ENCODE peak calls at places on chromosomes 13 and 19, in five cellular contexts. N, T, A, M and Q are unnamed samples.

GRCh38 chr13:62613819-62614218 is 1198.2 kb upstream of the PCDH20 start:
- DNase-seq in N (no peak), T (no peak), A (no peak), M (no peak), Q (no peak)

GRCh38 chr19:38519168-38519567 is 85.7 kb downstream of the RYR1 start:
- DNase-seq in N (no peak), T (no peak), A (no peak), M (no peak), Q (no peak)

GRCh38 chr13:98142427-98143156 is at the start of gene FARP1:
- DNase-seq in N (peak), T (peak), A (peak), M (peak), Q (peak)

GRCh38 chr19:8607386-8607785 is 3.1 kb downstream of the ADAMTS10 start:
- DNase-seq in N (no peak), T (no peak), A (no peak), M (no peak), Q (no peak)

GRCh38 chr19:54517483-54517882 is 14.9 kb downstream of the LAIR2 start:
- DNase-seq in N (no peak), T (peak), A (peak), M (peak), Q (peak)

GRCh38 chr13:97359181-97360057 is 74.5 kb upstream of the RAP2A start:
- DNase-seq in N (no peak), T (peak), A (peak), M (peak), Q (no peak)

GRCh38 chr13:19150226-19150625 is 31.4 kb downstream of the TUBA3C start:
- DNase-seq in N (no peak), T (no peak), A (no peak), M (no peak), Q (no peak)

GRCh38 chr19:23384166-23384565 is 11.1 kb downstream of the ZNF91 start:
- DNase-seq in N (no peak), T (no peak), A (no peak), M (no peak), Q (no peak)

GRCh38 chr19:17938092-17938845 is 5.5 kb downstream of the CCDC124 start:
- DNase-seq in N (peak), T (peak), A (peak), M (peak), Q (peak)

GRCh38 chr19:46713781-46714522 is 3.0 kb downstream of the PRKD2 start:
- DNase-seq in N (peak), T (peak), A (peak), M (peak), Q (peak)

GRCh38 chr13:40974460-40975407 is 44.4 kb downstream of the ELF1 start:
- DNase-seq in N (no peak), T (peak), A (peak), M (peak), Q (no peak)

GRCh38 chr19:18633321-18633720 is 3.5 kb upstream of the KLHL26 start:
- DNase-seq in N (no peak), T (no peak), A (no peak), M (peak), Q (no peak)

GRCh38 chr19:6528544-6529121 is 2.2 kb upstream of the TNFSF9 start:
- DNase-seq in N (peak), T (no peak), A (peak), M (peak), Q (peak)

GRCh38 chr19:30391554-30392551 is 19.7 kb downstream of the ZNF536 start:
- DNase-seq in N (no peak), T (no peak), A (peak), M (no peak), Q (no peak)

GRCh38 chr19:55452381-55453325 is 8.8 kb downstream of the ISOC2 start:
- DNase-seq in N (peak), T (peak), A (peak), M (peak), Q (no peak)

GRCh38 chr13:113398963-113399754 is 35.2 kb upstream of the GRTP1 start:
- DNase-seq in N (peak), T (no peak), A (peak), M (no peak), Q (no peak)

GRCh38 chr13:73608731-73609485 is 525.3 kb downstream of the KLF12 start:
- DNase-seq in N (no peak), T (peak), A (no peak), M (no peak), Q (no peak)

GRCh38 chr19:12984683-12985048 is 10.6 kb upstream of the NFIX start:
- DNase-seq in N (no peak), T (no peak), A (no peak), M (no peak), Q (no peak)

GRCh38 chr13:41015920-41016319 is 3.2 kb downstream of the ELF1 start:
- DNase-seq in N (no peak), T (no peak), A (no peak), M (no peak), Q (no peak)

GRCh38 chr13:37413161-37413560 is 185.4 kb downstream of the POSTN start:
- DNase-seq in N (no peak), T (no peak), A (no peak), M (no peak), Q (no peak)

GRCh38 chr13:102197193-102197592 is 204.7 kb downstream of the FGF14 start:
- DNase-seq in N (no peak), T (no peak), A (peak), M (no peak), Q (no peak)
- TF ChIP-seq CTCF in N (no peak), T (no peak), A (peak), M (no peak), Q (no peak)

DNA sequence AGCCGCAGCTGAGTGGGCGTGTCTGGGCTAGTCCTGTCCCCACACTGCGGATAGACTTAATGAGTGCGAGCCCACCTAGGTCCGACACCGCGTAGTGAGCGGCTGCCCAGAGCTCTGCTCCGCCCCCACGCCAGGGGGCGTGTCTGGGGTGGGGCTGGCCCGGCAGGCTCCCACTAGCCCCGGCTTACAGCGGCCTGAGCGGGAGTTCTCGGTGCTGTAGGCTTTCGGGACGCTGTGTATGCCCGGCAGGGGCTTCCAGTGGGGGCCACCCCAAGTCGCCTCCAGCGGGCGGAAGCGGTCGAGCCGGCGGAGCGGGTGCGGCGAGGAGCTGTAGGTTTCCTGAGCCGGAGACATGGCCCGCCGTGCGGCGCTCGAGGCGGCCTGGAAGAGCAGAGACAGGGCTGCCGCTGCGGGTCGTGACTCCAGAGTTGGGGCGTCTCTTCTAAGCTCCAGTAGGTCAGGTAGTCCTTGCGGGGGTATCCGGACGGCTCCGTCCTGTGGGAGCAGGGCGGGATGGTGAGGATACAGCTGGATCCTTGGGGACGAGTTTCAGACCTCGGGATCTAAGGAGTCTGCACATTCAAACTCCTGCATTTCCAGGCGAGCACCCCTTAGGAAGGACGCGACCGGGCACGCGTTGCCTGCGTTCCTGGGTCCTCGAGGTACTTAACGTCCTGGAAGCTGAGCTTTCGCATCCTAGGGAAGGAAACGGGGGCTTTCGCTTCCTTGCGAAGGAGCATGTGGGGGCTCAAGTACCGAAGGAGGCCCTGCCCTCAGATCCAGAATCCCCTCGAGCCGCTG is 1.2 kb downstream of the CGB7 start:
- DNase-seq in N (peak), T (peak), A (peak), M (peak), Q (peak)
- TF ChIP-seq CTCF in N (no peak), T (peak), A (peak), M (no peak), Q (no peak)

GRCh38 chr13:39770514-39770913 is 115.1 kb downstream of the COG6 start:
- DNase-seq in N (no peak), T (no peak), A (no peak), M (no peak), Q (no peak)

GRCh38 chr13:39766464-39767167 is 111.2 kb downstream of the COG6 start:
- DNase-seq in N (no peak), T (no peak), A (no peak), M (no peak), Q (no peak)

GRCh38 chr13:39767791-39768564 is 112.5 kb downstream of the COG6 start:
- DNase-seq in N (no peak), T (no peak), A (peak), M (peak), Q (no peak)

GRCh38 chr13:39768962-39769361 is 113.5 kb downstream of the COG6 start:
- DNase-seq in N (no peak), T (no peak), A (no peak), M (no peak), Q (no peak)

DNA sequence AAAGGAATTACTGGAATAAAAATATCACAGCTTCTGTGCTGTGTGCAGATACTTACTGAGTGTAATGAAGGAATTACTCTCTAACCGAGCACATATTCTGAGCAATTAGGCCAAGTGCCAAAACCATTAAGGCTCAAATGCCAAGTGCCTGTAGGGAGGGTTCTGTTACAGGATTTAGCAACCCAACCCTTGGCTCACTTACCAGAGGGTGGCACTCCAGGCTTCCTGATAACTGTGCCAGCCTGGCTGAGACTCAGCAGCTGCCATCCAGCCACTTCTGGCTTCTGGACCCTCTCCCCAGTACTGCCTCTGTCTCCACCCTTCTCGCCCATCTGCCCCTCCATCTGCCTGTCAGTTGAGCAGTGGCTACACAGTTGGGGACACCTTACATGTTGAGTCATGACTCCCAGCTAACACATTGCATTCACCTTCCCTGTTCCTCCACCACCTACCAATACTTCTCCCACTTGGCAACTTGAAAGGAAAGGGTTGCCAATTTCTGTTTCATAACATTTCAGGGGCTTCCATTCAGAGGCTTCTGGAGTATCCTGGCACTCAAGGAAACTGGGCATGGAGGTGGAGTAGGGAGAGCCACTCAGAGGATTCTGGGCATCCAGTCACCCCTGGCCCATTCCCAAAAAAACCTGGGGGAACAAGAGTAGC is 110.5 kb downstream of the COG6 start:
- DNase-seq in N (peak), T (peak), A (peak), M (peak), Q (no peak)
- TF ChIP-seq CTCF in N (no peak), T (no peak), A (peak), M (peak), Q (no peak)

DNA sequence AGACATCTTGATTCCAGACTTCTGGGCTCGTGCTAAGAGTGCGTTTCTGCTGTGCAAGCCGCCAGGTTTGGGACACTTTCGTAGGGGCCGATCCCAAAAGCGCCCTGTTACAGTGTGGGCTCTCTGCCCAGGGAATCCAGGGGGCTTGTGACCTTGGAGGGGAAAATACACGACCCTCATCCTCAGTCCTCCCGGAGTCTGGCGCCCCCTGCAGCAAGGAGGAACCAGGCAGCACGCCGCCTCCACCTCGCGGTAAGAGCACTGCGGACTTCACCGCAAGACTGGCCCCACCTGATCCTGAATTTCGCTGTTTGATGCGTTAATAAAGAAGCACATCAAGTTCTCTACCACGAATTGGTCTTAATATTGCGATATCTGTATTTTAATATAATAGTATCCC is 5.2 kb downstream of the POLRMT start:
- DNase-seq in N (no peak), T (peak), A (peak), M (no peak), Q (no peak)
- TF ChIP-seq CTCF in N (no peak), T (no peak), A (peak), M (no peak), Q (no peak)

GRCh38 chr19:588758-589692 is 656 bp upstream of the HCN2 start:
- DNase-seq in N (no peak), T (peak), A (peak), M (no peak), Q (peak)

GRCh38 chr19:590396-590745 is 690 bp downstream of the HCN2 start:
- DNase-seq in N (no peak), T (peak), A (peak), M (no peak), Q (no peak)

GRCh38 chr19:589693-590395 is at the start of gene HCN2:
- DNase-seq in N (no peak), T (no peak), A (no peak), M (no peak), Q (no peak)

GRCh38 chr19:590750-591098 is 1.0 kb downstream of the HCN2 start:
- DNase-seq in N (no peak), T (no peak), A (no peak), M (no peak), Q (no peak)

GRCh38 chr19:588093-588742 is 1.5 kb upstream of the HCN2 start:
- DNase-seq in N (peak), T (peak), A (peak), M (peak), Q (peak)
- TF ChIP-seq CTCF in N (no peak), T (peak), A (peak), M (peak), Q (no peak)

GRCh38 chr13:99768986-99769385 is 202.6 kb downstream of the ZIC5 start:
- DNase-seq in N (no peak), T (no peak), A (peak), M (no peak), Q (no peak)

GRCh38 chr13:99765869-99766268 is 205.7 kb downstream of the ZIC5 start:
- DNase-seq in N (no peak), T (no peak), A (no peak), M (no peak), Q (no peak)

DNA sequence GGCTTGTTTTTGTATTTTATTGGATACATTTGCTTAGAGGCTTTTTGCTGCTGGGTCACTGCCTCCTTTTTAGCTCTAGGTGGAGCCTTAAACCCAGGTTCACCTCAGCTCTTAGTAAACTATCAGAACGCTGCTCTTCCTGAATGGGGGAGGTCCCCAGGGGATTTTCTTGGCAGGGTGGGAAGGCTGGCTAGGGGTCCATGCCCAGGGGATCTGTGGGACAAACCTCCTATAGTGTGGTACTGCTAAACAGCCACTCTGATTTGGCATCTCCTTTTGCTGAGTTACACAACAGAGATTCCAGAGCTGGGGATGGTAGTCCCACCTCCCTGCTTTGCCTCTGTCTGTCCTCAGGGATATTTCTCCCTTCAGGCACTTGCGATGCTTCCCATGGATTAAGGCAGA is 204.9 kb downstream of the ZIC5 start:
- DNase-seq in N (no peak), T (no peak), A (peak), M (no peak), Q (no peak)
- TF ChIP-seq CTCF in N (no peak), T (no peak), A (peak), M (no peak), Q (no peak)

DNA sequence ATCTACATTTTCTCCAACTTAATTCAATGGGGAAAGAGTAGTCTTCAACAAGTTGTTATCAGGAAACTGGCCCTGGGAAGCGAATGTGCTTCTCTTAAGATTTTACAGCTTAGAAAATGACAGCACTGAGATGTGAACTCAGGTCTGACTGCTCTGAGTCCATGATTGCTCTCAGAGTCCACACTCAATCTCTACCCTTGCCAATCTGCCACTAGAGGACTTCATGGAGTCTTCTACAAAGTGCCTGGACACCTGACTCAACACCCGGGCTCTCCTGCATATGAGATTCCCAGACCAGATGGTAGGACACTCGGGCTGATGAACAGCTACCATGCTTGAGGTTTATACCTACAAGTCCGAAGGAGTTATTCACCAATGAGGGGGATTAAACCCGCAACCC is 74.8 kb downstream of the ABCC4 start:
- DNase-seq in N (no peak), T (no peak), A (no peak), M (no peak), Q (no peak)
- TF ChIP-seq CTCF in N (no peak), T (no peak), A (no peak), M (no peak), Q (no peak)